ENCODE peak calls at places on chromosomes 11 and 22, in six cellular contexts. One of them, this sample, is unnamed.

GRCh38 chr11:69934861-69935494 is 115.8 kb upstream of the FGF3 start:
- DNase-seq in neural progenitor cell: no peak
- DNase-seq in mammary epithelial cell: no peak
- DNase-seq in MM.1S: no peak
- DNase-seq in K562: no peak
- DNase-seq in GM23248: no peak
- DNase-seq in this sample: peak

GRCh38 chr22:23408321-23408720 is 171.8 kb downstream of the IGLL1 start:
- DNase-seq in MM.1S: no peak
- DNase-seq in GM23248: no peak
- DNase-seq in K562: no peak
- DNase-seq in neural progenitor cell: no peak
- DNase-seq in mammary epithelial cell: peak
- DNase-seq in this sample: peak

GRCh38 chr11:46006418-46007070 is 84.1 kb downstream of the LARGE2 start:
- DNase-seq in K562: peak
- DNase-seq in mammary epithelial cell: peak
- DNase-seq in neural progenitor cell: peak
- DNase-seq in GM23248: peak
- DNase-seq in MM.1S: peak
- DNase-seq in this sample: peak

GRCh38 chr11:61022311-61023085 is 51.0 kb downstream of the CD6 start:
- DNase-seq in neural progenitor cell: no peak
- DNase-seq in K562: no peak
- DNase-seq in mammary epithelial cell: no peak
- DNase-seq in MM.1S: no peak
- DNase-seq in GM23248: no peak
- DNase-seq in this sample: no peak

GRCh38 chr11:87422566-87422965 is 384.8 kb downstream of the TMEM135 start:
- DNase-seq in K562: no peak
- DNase-seq in mammary epithelial cell: peak
- DNase-seq in GM23248: peak
- DNase-seq in MM.1S: no peak
- DNase-seq in neural progenitor cell: no peak
- DNase-seq in this sample: peak

GRCh38 chr11:112795142-112795815 is 165.9 kb upstream of the NCAM1 start:
- DNase-seq in GM23248: peak
- DNase-seq in mammary epithelial cell: peak
- DNase-seq in MM.1S: peak
- DNase-seq in neural progenitor cell: peak
- DNase-seq in K562: peak
- DNase-seq in this sample: peak

GRCh38 chr11:45105233-45105992 is 41.0 kb upstream of the PRDM11 start:
- DNase-seq in MM.1S: peak
- DNase-seq in GM23248: peak
- DNase-seq in mammary epithelial cell: peak
- DNase-seq in K562: peak
- DNase-seq in neural progenitor cell: peak
- DNase-seq in this sample: peak

GRCh38 chr11:64752106-64752970 is 7.4 kb downstream of the PYGM start:
- DNase-seq in K562: no peak
- DNase-seq in MM.1S: no peak
- DNase-seq in mammary epithelial cell: no peak
- DNase-seq in GM23248: no peak
- DNase-seq in neural progenitor cell: no peak
- DNase-seq in this sample: no peak

GRCh38 chr22:50247748-50248147 is 2.9 kb upstream of the TUBGCP6 start:
- DNase-seq in mammary epithelial cell: no peak
- DNase-seq in neural progenitor cell: peak
- DNase-seq in K562: no peak
- DNase-seq in GM23248: peak
- DNase-seq in MM.1S: peak
- DNase-seq in this sample: peak

GRCh38 chr11:127531167-127531566 is 530.6 kb upstream of the KIRREL3 start:
- DNase-seq in neural progenitor cell: no peak
- DNase-seq in MM.1S: no peak
- DNase-seq in K562: no peak
- DNase-seq in GM23248: no peak
- DNase-seq in mammary epithelial cell: no peak
- DNase-seq in this sample: no peak

GRCh38 chr11:130249371-130249770 is 65.3 kb downstream of the ZBTB44 start:
- DNase-seq in neural progenitor cell: no peak
- DNase-seq in MM.1S: no peak
- DNase-seq in mammary epithelial cell: no peak
- DNase-seq in K562: no peak
- DNase-seq in GM23248: no peak
- DNase-seq in this sample: no peak

GRCh38 chr11:60948251-60948650 is 3.7 kb downstream of the SLC15A3 start:
- DNase-seq in MM.1S: no peak
- DNase-seq in GM23248: no peak
- DNase-seq in neural progenitor cell: no peak
- DNase-seq in mammary epithelial cell: no peak
- DNase-seq in K562: no peak
- DNase-seq in this sample: no peak

GRCh38 chr11:57584341-57584740 is 13.1 kb upstream of the SERPING1 start:
- DNase-seq in MM.1S: no peak
- DNase-seq in neural progenitor cell: peak
- DNase-seq in GM23248: no peak
- DNase-seq in mammary epithelial cell: no peak
- DNase-seq in K562: no peak
- DNase-seq in this sample: no peak

DNA sequence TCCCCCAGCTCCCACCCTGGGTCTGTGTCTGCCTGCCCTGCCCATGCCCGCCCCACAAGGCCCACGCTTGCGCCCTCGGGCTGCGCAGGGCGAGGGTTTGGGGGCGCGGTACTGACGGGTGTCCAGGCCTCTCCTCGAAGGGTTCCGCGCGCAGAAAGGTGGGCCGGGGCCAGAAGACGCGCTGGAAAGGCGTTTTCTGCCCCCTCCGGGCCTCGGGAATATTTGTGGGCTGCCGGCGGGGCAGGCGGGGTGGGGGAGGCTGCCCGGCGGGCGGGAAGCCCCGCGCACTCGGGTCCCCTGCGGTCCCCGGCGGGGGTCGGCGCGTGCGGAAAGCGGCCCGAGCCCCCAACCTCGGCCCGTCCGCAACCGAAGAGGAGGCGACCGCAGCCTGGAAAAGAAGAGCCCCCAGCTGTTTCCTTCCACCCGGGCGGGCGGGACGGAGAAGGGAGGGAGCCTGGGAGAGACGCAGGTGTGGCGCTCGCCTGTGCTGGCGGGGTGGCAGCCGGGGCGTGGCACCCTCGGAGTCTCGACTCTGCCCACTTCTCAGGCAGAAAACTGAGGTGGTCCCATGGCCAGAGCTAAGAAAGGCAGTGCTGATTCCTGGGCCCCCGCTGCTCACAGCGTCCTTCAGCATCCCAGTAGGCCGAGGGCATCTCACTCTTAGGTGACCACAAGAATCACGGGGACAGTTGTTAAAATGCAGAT is 59.0 kb downstream of the THAP12 start:
- DNase-seq in K562: no peak
- DNase-seq in neural progenitor cell: peak
- DNase-seq in MM.1S: no peak
- DNase-seq in mammary epithelial cell: no peak
- DNase-seq in GM23248: no peak
- DNase-seq in this sample: no peak
- TF ChIP-seq EZH2 in K562: no peak
- TF ChIP-seq EZH2 in neural progenitor cell: peak
- TF ChIP-seq EZH2 in MM.1S: no peak
- TF ChIP-seq EZH2 in mammary epithelial cell: no peak
- TF ChIP-seq EZH2 in GM23248: no peak
- TF ChIP-seq EZH2 in this sample: no peak

GRCh38 chr11:128686745-128687177 is 7.1 kb upstream of the FLI1 start:
- DNase-seq in GM23248: peak
- DNase-seq in neural progenitor cell: peak
- DNase-seq in MM.1S: peak
- DNase-seq in K562: no peak
- DNase-seq in mammary epithelial cell: peak
- DNase-seq in this sample: peak
- TF ChIP-seq EZH2 in GM23248: peak
- TF ChIP-seq EZH2 in neural progenitor cell: peak
- TF ChIP-seq EZH2 in MM.1S: no peak
- TF ChIP-seq EZH2 in K562: no peak
- TF ChIP-seq EZH2 in mammary epithelial cell: no peak
- TF ChIP-seq EZH2 in this sample: peak

GRCh38 chr11:122981388-122982264 is at the start of gene BSX:
- DNase-seq in GM23248: peak
- DNase-seq in mammary epithelial cell: peak
- DNase-seq in K562: peak
- DNase-seq in neural progenitor cell: peak
- DNase-seq in MM.1S: peak
- DNase-seq in this sample: peak
- TF ChIP-seq EZH2 in GM23248: peak
- TF ChIP-seq EZH2 in mammary epithelial cell: no peak
- TF ChIP-seq EZH2 in K562: no peak
- TF ChIP-seq EZH2 in neural progenitor cell: no peak
- TF ChIP-seq EZH2 in MM.1S: no peak
- TF ChIP-seq EZH2 in this sample: no peak

DNA sequence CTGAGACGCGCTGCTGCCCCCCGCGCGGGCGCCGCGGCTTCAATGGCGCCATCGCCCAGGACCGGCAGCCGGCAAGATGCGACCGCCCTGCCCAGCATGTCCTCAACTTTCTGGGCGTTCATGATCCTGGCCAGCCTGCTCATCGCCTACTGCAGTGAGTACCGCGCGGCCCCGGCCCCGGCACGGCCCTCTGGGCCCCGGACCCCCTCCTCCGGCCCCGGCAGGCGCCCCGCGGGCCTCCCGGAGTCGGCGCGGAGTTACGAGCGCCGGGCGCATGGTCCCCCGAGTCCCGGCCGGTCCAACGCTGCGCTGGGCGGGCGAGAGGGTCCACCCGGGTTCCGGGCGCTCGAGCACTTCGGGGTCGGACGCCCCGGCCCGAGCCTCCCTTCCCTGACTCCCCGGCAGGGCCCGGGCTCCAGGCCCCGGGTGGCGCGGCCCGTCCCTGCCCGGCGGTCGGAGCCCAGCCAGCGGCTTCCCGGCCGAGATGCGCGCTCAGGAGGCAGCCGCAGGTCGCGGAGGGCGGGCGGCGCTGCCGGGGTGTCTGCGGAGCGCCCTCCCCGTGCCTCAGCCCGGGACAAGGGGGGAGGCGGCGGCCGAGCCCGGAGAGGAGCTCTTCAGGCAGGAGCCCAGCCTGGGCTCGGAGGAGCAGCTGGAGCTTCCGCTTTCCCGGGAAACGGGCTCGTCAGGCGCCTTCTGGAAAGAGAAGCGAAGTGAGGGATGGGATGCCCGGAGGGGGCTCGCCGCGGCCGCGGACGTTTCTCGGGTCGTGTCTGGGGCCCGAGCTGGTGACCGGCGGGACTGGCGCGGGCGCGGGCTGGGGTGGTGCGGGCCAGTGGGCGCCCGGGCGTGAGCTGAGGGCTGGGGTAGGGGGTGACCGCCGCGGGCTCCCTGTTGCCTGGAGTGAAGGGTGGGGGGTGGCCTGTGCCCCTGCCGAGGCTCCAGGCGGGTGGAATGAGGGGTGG is 1337.8 kb downstream of the BRD1 start:
- DNase-seq in GM23248: peak
- DNase-seq in neural progenitor cell: peak
- DNase-seq in K562: no peak
- DNase-seq in mammary epithelial cell: no peak
- DNase-seq in MM.1S: peak
- DNase-seq in this sample: no peak
- TF ChIP-seq EZH2 in GM23248: no peak
- TF ChIP-seq EZH2 in neural progenitor cell: peak
- TF ChIP-seq EZH2 in K562: no peak
- TF ChIP-seq EZH2 in mammary epithelial cell: no peak
- TF ChIP-seq EZH2 in MM.1S: no peak
- TF ChIP-seq EZH2 in this sample: peak

GRCh38 chr11:31995031-31995430 is 95.8 kb upstream of the RCN1 start:
- DNase-seq in neural progenitor cell: no peak
- DNase-seq in mammary epithelial cell: peak
- DNase-seq in K562: no peak
- DNase-seq in MM.1S: no peak
- DNase-seq in GM23248: no peak
- DNase-seq in this sample: no peak
- TF ChIP-seq EZH2 in neural progenitor cell: no peak
- TF ChIP-seq EZH2 in mammary epithelial cell: no peak
- TF ChIP-seq EZH2 in K562: no peak
- TF ChIP-seq EZH2 in MM.1S: no peak
- TF ChIP-seq EZH2 in GM23248: no peak
- TF ChIP-seq EZH2 in this sample: no peak

GRCh38 chr11:125063429-125064043 is 431 bp downstream of the SLC37A2 start:
- DNase-seq in mammary epithelial cell: no peak
- DNase-seq in K562: no peak
- DNase-seq in neural progenitor cell: peak
- DNase-seq in GM23248: peak
- DNase-seq in MM.1S: no peak
- DNase-seq in this sample: no peak

GRCh38 chr11:125061237-125061636 is 1.9 kb upstream of the SLC37A2 start:
- DNase-seq in mammary epithelial cell: no peak
- DNase-seq in MM.1S: no peak
- DNase-seq in K562: no peak
- DNase-seq in neural progenitor cell: no peak
- DNase-seq in GM23248: no peak
- DNase-seq in this sample: no peak

GRCh38 chr11:125062196-125062930 is 742 bp upstream of the SLC37A2 start:
- DNase-seq in K562: no peak
- DNase-seq in GM23248: peak
- DNase-seq in mammary epithelial cell: no peak
- DNase-seq in neural progenitor cell: no peak
- DNase-seq in MM.1S: no peak
- DNase-seq in this sample: no peak

GRCh38 chr11:125064070-125064469 is 965 bp downstream of the SLC37A2 start:
- DNase-seq in GM23248: no peak
- DNase-seq in K562: no peak
- DNase-seq in neural progenitor cell: no peak
- DNase-seq in MM.1S: no peak
- DNase-seq in mammary epithelial cell: no peak
- DNase-seq in this sample: no peak

GRCh38 chr11:125062931-125063428 is at the start of gene SLC37A2:
- DNase-seq in MM.1S: peak
- DNase-seq in GM23248: peak
- DNase-seq in neural progenitor cell: peak
- DNase-seq in K562: no peak
- DNase-seq in mammary epithelial cell: peak
- DNase-seq in this sample: peak
- TF ChIP-seq EZH2 in MM.1S: no peak
- TF ChIP-seq EZH2 in GM23248: no peak
- TF ChIP-seq EZH2 in neural progenitor cell: no peak
- TF ChIP-seq EZH2 in K562: no peak
- TF ChIP-seq EZH2 in mammary epithelial cell: no peak
- TF ChIP-seq EZH2 in this sample: no peak

GRCh38 chr11:33377852-33378385 is 120.7 kb downstream of the HIPK3 start:
- DNase-seq in mammary epithelial cell: no peak
- DNase-seq in GM23248: peak
- DNase-seq in MM.1S: no peak
- DNase-seq in K562: no peak
- DNase-seq in neural progenitor cell: no peak
- DNase-seq in this sample: peak
- TF ChIP-seq EZH2 in mammary epithelial cell: no peak
- TF ChIP-seq EZH2 in GM23248: no peak
- TF ChIP-seq EZH2 in MM.1S: no peak
- TF ChIP-seq EZH2 in K562: no peak
- TF ChIP-seq EZH2 in neural progenitor cell: no peak
- TF ChIP-seq EZH2 in this sample: no peak

GRCh38 chr11:17431139-17431538 is 42.7 kb upstream of the KCNJ11 start:
- DNase-seq in mammary epithelial cell: no peak
- DNase-seq in K562: no peak
- DNase-seq in MM.1S: no peak
- DNase-seq in neural progenitor cell: no peak
- DNase-seq in GM23248: no peak
- DNase-seq in this sample: no peak
- TF ChIP-seq EZH2 in mammary epithelial cell: no peak
- TF ChIP-seq EZH2 in K562: no peak
- TF ChIP-seq EZH2 in MM.1S: no peak
- TF ChIP-seq EZH2 in neural progenitor cell: no peak
- TF ChIP-seq EZH2 in GM23248: no peak
- TF ChIP-seq EZH2 in this sample: no peak